ENCODE peak calls at places on chromosome 13, in seven cellular contexts. L is upper lobe of right lung; O is GM12878; X is astrocyte of the spinal cord; U is CD8-positive, alpha-beta T cell; K is RWPE2; T is neural progenitor cell. D is an unnamed sample.

GRCh38 chr13:25971499-25972145 is 80.2 kb downstream of the SHISA2 start:
- DNase-seq in U (peak), K (no peak), O (no peak), L (no peak), T (peak), X (no peak), D (no peak)

GRCh38 chr13:99981115-99982020 is at the start of gene ZIC2:
- DNase-seq in L (no peak), K (no peak), U (peak), X (peak), O (no peak), T (peak), D (no peak)

GRCh38 chr13:25286969-25287961 is at the start of gene MTMR6:
- DNase-seq in L (peak), O (peak), T (peak), X (peak), U (peak), K (peak), D (peak)

GRCh38 chr13:39463611-39464010 is 139.4 kb downstream of the LHFPL6 start:
- DNase-seq in X (no peak), K (no peak), O (no peak), U (no peak), L (no peak), T (no peak), D (no peak)

GRCh38 chr13:27774169-27774568 is 18.1 kb upstream of the GSX1 start:
- DNase-seq in K (no peak), T (no peak), O (no peak), U (no peak), L (no peak), X (no peak), D (no peak)

GRCh38 chr13:24660023-24660806 is 20.0 kb upstream of the ATP12A start:
- DNase-seq in T (no peak), K (no peak), X (no peak), O (no peak), L (no peak), U (no peak), D (no peak)

GRCh38 chr13:48234652-48235099 is 1.7 kb downstream of the ITM2B start:
- DNase-seq in K (no peak), O (no peak), X (peak), T (no peak), U (no peak), L (no peak), D (no peak)

GRCh38 chr13:84983321-84983720 is 815.9 kb downstream of the SLITRK6 start:
- DNase-seq in L (no peak), U (no peak), O (no peak), K (no peak), X (no peak), T (no peak), D (no peak)

GRCh38 chr13:106372199-106373160 is 163.0 kb downstream of the EFNB2 start:
- DNase-seq in U (no peak), X (peak), L (no peak), O (no peak), K (no peak), T (no peak), D (no peak)

GRCh38 chr13:80363890-80364503 is 23.1 kb upstream of the SPRY2 start:
- DNase-seq in X (peak), L (no peak), T (peak), K (no peak), U (no peak), O (no peak), D (no peak)

GRCh38 chr13:64767054-64767453 is 2463.1 kb downstream of the PCDH9 start:
- DNase-seq in O (no peak), U (no peak), K (no peak), L (no peak), T (no peak), X (no peak), D (no peak)

GRCh38 chr13:49210114-49210513 is 10.0 kb upstream of the MLNR start:
- DNase-seq in T (no peak), K (no peak), X (no peak), L (no peak), U (no peak), O (no peak), D (no peak)

GRCh38 chr13:27201661-27202060 is 30.1 kb upstream of the USP12 start:
- DNase-seq in U (no peak), T (no peak), X (no peak), K (no peak), O (no peak), L (no peak), D (no peak)

GRCh38 chr13:110874508-110874960 is 40.3 kb downstream of the ANKRD10 start:
- DNase-seq in U (peak), O (no peak), L (peak), X (peak), T (peak), K (no peak), D (no peak)

GRCh38 chr13:25171517-25172302 is at the start of gene AMER2:
- DNase-seq in O (no peak), K (no peak), T (peak), X (peak), L (no peak), U (no peak), D (no peak)

GRCh38 chr13:98508280-98509074 is 68.4 kb downstream of the STK24 start:
- DNase-seq in O (no peak), K (no peak), U (no peak), L (no peak), X (peak), T (no peak), D (no peak)

GRCh38 chr13:21033224-21033855 is 28.0 kb downstream of the LATS2 start:
- DNase-seq in L (no peak), T (no peak), O (no peak), X (peak), K (no peak), U (no peak), D (no peak)

GRCh38 chr13:114143806-114144605 is 11.6 kb upstream of the RASA3 start:
- DNase-seq in K (peak), U (peak), X (no peak), O (no peak), L (peak), T (peak), D (no peak)
- H3K4me3 ChIP-seq in K (no peak), U (peak), X (no peak), O (no peak), L (no peak), T (no peak), D (no peak)

DNA sequence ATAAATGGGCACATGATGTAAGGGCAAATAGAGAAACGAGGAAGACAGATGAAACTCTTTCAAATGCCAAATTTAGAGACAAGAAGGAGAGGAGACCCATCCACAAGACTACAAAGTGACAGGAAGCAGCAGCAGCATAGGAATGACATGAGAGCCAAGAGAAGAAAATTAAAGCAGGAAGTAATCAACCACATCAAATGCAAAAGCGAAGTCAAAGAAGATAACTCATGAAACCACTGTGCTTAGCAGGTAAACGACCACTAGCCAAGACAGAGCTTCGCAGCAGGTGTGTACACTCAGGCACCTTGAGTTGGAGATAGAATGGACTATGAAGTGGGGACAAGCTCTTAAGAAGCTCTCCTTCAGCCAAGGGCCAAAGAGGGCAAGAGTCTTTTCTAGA is 64.1 kb downstream of the KLF12 start:
- DNase-seq in T (no peak), L (no peak), K (no peak), X (no peak), O (peak), U (no peak), D (no peak)
- TF ChIP-seq CTCF in T (no peak), L (no peak), K (no peak), X (no peak), O (no peak), U (no peak), D (no peak)

GRCh38 chr13:23357349-23357748 is 76.2 kb downstream of the SACS start:
- DNase-seq in O (no peak), U (no peak), X (no peak), L (no peak), K (no peak), T (no peak), D (no peak)
- H3K4me3 ChIP-seq in O (no peak), U (no peak), X (no peak), L (no peak), K (no peak), T (no peak), D (no peak)

DNA sequence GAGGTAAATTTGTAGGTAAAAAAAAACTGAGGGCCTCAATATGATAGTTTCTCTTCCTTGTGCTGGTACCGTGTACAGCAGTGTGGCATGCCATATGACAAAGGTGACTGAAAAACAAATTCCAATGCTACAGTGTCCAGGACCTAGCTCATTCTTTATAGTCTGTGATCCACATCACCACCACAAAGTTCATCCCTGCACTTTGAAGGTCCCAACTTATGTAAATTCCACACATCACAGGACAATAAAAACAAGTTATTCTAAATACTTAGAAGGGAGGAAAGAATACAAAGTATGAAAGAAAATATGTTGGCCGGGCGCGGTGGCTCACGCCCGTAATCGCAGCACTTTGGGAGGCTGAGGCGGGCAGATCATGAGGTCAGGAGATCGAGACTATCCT is 314.6 kb upstream of the SGCG start:
- DNase-seq in T (no peak), K (no peak), U (no peak), X (no peak), O (no peak), L (no peak), D (no peak)
- TF ChIP-seq CTCF in T (no peak), K (no peak), U (no peak), X (no peak), O (no peak), L (no peak), D (no peak)

D was measured in HFF-Myc.